ENCODE peak calls at places on chromosomes 12 and 14, in nine cellular contexts. P is HFFc6; U is COLO829; Y is hypothalamus; L is activated CD8-positive, alpha-beta memory T cell treated with anti-CD3 and anti-CD28 coated beads for 24 hours; H is RCC 7860; I is left cardiac atrium; R is body of pancreas; T is NCI-H524 treated with DMSO at 0.1 percent for 48 hours. B is an unnamed sample.

GRCh38 chr14:37585101-37585479 is 10.0 kb downstream of the FOXA1 start:
- DNase-seq in P (no peak), U (no peak), Y (no peak), L (no peak), H (no peak), I (no peak), R (no peak), T (no peak), B (no peak)

GRCh38 chr12:65300679-65301349 is 22.3 kb downstream of the MSRB3 start:
- DNase-seq in P (peak), U (no peak), Y (no peak), L (no peak), H (no peak), I (no peak), R (no peak), T (no peak), B (no peak)

GRCh38 chr12:105601158-105601557 is 270.7 kb downstream of the C12orf75 start:
- DNase-seq in P (peak), U (no peak), Y (no peak), L (no peak), H (no peak), I (no peak), R (no peak), T (no peak), B (no peak)

GRCh38 chr12:78406776-78407335 is 457.7 kb upstream of the SYT1 start:
- DNase-seq in P (no peak), U (no peak), Y (no peak), L (no peak), H (peak), I (no peak), R (no peak), T (no peak), B (no peak)

GRCh38 chr12:57152408-57153038 is 5.1 kb upstream of the LRP1-AS start:
- DNase-seq in P (peak), U (peak), Y (no peak), L (no peak), H (no peak), I (no peak), R (no peak), T (no peak), B (no peak)

GRCh38 chr14:41609704-41610183 is 3.1 kb downstream of the LRFN5 start:
- DNase-seq in P (no peak), U (no peak), Y (no peak), L (no peak), H (peak), I (peak), R (no peak), T (peak), B (no peak)

GRCh38 chr14:105537580-105538474 is 11.4 kb downstream of the TMEM121 start:
- DNase-seq in P (no peak), U (peak), Y (no peak), L (peak), H (no peak), I (peak), R (peak), T (no peak), B (peak)

GRCh38 chr12:92539966-92540791 is 162.6 kb upstream of the PLEKHG7 start:
- DNase-seq in P (no peak), U (no peak), Y (no peak), L (no peak), H (no peak), I (peak), R (peak), T (no peak), B (peak)

GRCh38 chr14:38605193-38606114 is 349.6 kb upstream of the CLEC14A start:
- DNase-seq in P (no peak), U (no peak), Y (no peak), L (no peak), H (no peak), I (no peak), R (no peak), T (no peak), B (no peak)

GRCh38 chr12:132422057-132423043 is 67.6 kb upstream of the FBRSL1 start:
- DNase-seq in P (no peak), U (no peak), Y (no peak), L (no peak), H (no peak), I (no peak), R (no peak), T (no peak), B (no peak)

GRCh38 chr12:45354399-45354798 is 138.5 kb downstream of the ANO6 start:
- DNase-seq in P (no peak), U (no peak), Y (no peak), L (no peak), H (peak), I (no peak), R (no peak), T (no peak), B (no peak)

GRCh38 chr14:89242871-89243270 is 174.2 kb downstream of the FOXN3 start:
- DNase-seq in P (no peak), U (no peak), Y (no peak), L (no peak), H (no peak), I (no peak), R (no peak), T (no peak), B (no peak)

GRCh38 chr14:101467181-101467926 is 93.9 kb upstream of the DIO3 start:
- DNase-seq in P (no peak), U (no peak), Y (no peak), L (peak), H (no peak), I (no peak), R (no peak), T (no peak), B (no peak)

GRCh38 chr14:99889268-99889667 is 96.1 kb downstream of the EML1 start:
- DNase-seq in P (no peak), U (no peak), Y (no peak), L (no peak), H (no peak), I (no peak), R (no peak), T (no peak), B (no peak)

GRCh38 chr12:111010061-111010460 is 89.7 kb upstream of the MYL2 start:
- DNase-seq in P (no peak), U (no peak), Y (no peak), L (no peak), H (no peak), I (no peak), R (no peak), T (no peak), B (no peak)

GRCh38 chr14:39055786-39056474 is 47.1 kb downstream of the SEC23A start:
- DNase-seq in P (no peak), U (no peak), Y (no peak), L (no peak), H (no peak), I (no peak), R (no peak), T (no peak), B (no peak)

GRCh38 chr14:101408077-101408831 is 153.0 kb upstream of the DIO3 start:
- DNase-seq in P (peak), U (no peak), Y (no peak), L (no peak), H (no peak), I (no peak), R (no peak), T (no peak), B (no peak)

GRCh38 chr12:27161458-27162228 is 79.3 kb upstream of the C12orf71 start:
- DNase-seq in P (no peak), U (no peak), Y (no peak), L (no peak), H (no peak), I (no peak), R (no peak), T (no peak), B (no peak)

GRCh38 chr12:67457799-67458680 is 188.9 kb downstream of the CAND1 start:
- DNase-seq in P (no peak), U (no peak), Y (no peak), L (no peak), H (no peak), I (no peak), R (no peak), T (no peak), B (no peak)

GRCh38 chr12:74317078-74317581 is 220.5 kb upstream of the ATXN7L3B start:
- DNase-seq in P (no peak), U (peak), Y (no peak), L (no peak), H (no peak), I (peak), R (peak), T (peak), B (no peak)

GRCh38 chr12:4763549-4763948 is 43.3 kb downstream of the GALNT8 start:
- DNase-seq in P (no peak), U (peak), Y (no peak), L (no peak), H (no peak), I (no peak), R (no peak), T (no peak), B (no peak)

GRCh38 chr12:20560935-20561334 is 134.2 kb upstream of the SLCO1C1 start:
- DNase-seq in P (no peak), U (no peak), Y (no peak), L (no peak), H (no peak), I (no peak), R (no peak), T (no peak), B (no peak)

GRCh38 chr12:196436-196835 is 17.5 kb downstream of the SLC6A12 start:
- DNase-seq in P (no peak), U (no peak), Y (no peak), L (no peak), H (no peak), I (no peak), R (no peak), T (no peak), B (no peak)